ENCODE peak calls at places on chromosomes 1 and 21, in nine cellular contexts. N is GM12891; R is NCI-H1048; X is NCI-H1417 treated with DMSO at 0.1 percent for 48 hours; L is activated CD4-positive, alpha-beta T cell treated with anti-CD3 and anti-CD28 coated beads for 48 hours; Q is GM13977; W is fibroblast of villous mesenchyme; P is NCI-H2227 treated with DMSO at 0.1 percent for 48 hours; M is astrocyte. V is an unnamed sample.

GRCh38 chr1:94522304-94522703 is 19.3 kb downstream of the F3 start:
- DNase-seq in P (no peak), R (no peak), N (no peak), L (no peak), Q (no peak), M (no peak), X (no peak), W (peak; percentile 77), V (no peak)

GRCh38 chr1:162899422-162900168 is 38.6 kb upstream of the CCDC190 start:
- DNase-seq in W (peak; percentile 41), X (no peak), Q (no peak), P (no peak), M (peak; percentile 96), L (no peak), R (no peak), N (no peak), V (no peak)

GRCh38 chr1:153395136-153395685 is 4.3 kb upstream of the S100A8 start:
- DNase-seq in M (no peak), P (no peak), R (no peak), X (no peak), Q (no peak), L (no peak), W (no peak), N (no peak), V (no peak)

GRCh38 chr1:174682419-174683008 is 234.8 kb downstream of the GPR52 start:
- DNase-seq in P (no peak), L (no peak), M (peak; percentile 80), W (peak; percentile 57), X (no peak), Q (no peak), R (no peak), N (no peak), V (no peak)

GRCh38 chr1:52976183-52977035 is 49.3 kb downstream of the SCP2 start:
- DNase-seq in Q (no peak), L (no peak), P (no peak), M (no peak), N (no peak), W (no peak), X (no peak), R (no peak), V (no peak)

GRCh38 chr1:208090776-208091291 is 153.3 kb downstream of the PLXNA2 start:
- DNase-seq in N (no peak), X (no peak), W (no peak), L (no peak), Q (no peak), R (no peak), P (no peak), M (no peak), V (no peak)

GRCh38 chr21:14923468-14923867 is 141.3 kb downstream of the NRIP1 start:
- DNase-seq in M (peak; percentile 69), X (no peak), W (no peak), L (no peak), P (no peak), N (no peak), Q (no peak), R (no peak), V (no peak)

GRCh38 chr1:236534164-236534651 is 10.4 kb downstream of the LGALS8 start:
- DNase-seq in L (peak; percentile 64), M (peak; percentile 78), W (peak; percentile 45), Q (no peak), R (no peak), P (no peak), N (no peak), X (no peak), V (no peak)

GRCh38 chr1:59173721-59174120 is 123.2 kb upstream of the FGGY start:
- DNase-seq in Q (no peak), N (no peak), L (no peak), X (no peak), R (no peak), P (no peak), W (peak; percentile 74), M (peak; percentile 73), V (no peak)

GRCh38 chr1:152718238-152718637 is 10.3 kb downstream of the LCE4A start:
- DNase-seq in L (no peak), P (no peak), M (no peak), X (no peak), Q (no peak), R (no peak), N (no peak), W (no peak), V (no peak)

GRCh38 chr1:165895451-165895871 is 68.0 kb downstream of the UCK2 start:
- DNase-seq in W (peak; percentile 88), M (peak; percentile 75), X (no peak), N (no peak), P (no peak), L (no peak), R (no peak), Q (no peak), V (no peak)

V was measured in mucosa of descending colon.